ENCODE peak calls at places on chromosomes 12 and 14, in six cellular contexts. W is endothelial cell of umbilical vein, T is IMR-90, L is H9, Z is GM23338, C is neural progenitor cell. G is an unnamed sample.

GRCh38 chr14:95133282-95133681 is 24.0 kb downstream of the DICER1 start:
- DNase-seq in L (no peak), Z (no peak), C (peak; percentile 68), W (peak; percentile 17), T (peak; percentile 35), G (no peak)

GRCh38 chr12:52119398-52120254 is 40.1 kb downstream of the SMIM41 start:
- DNase-seq in C (peak; percentile 93), L (peak; percentile 96), Z (peak; percentile 95), T (no peak), W (peak; percentile 35), G (peak; percentile 13)

GRCh38 chr12:63991036-63991547 is 146.6 kb downstream of the SRGAP1 start:
- DNase-seq in Z (no peak), T (peak; percentile 48), C (no peak), L (no peak), W (no peak), G (peak; percentile 77)

GRCh38 chr14:106039400-106039799 is 513.0 kb downstream of the TMEM121 start:
- DNase-seq in T (no peak), Z (peak; percentile 1), C (no peak), W (no peak), L (no peak), G (no peak)

GRCh38 chr12:89544730-89545184 is 18.9 kb upstream of the POC1B start:
- DNase-seq in Z (peak; percentile 6), L (no peak), W (peak; percentile 84), T (no peak), C (peak; percentile 91), G (peak; percentile 28)

GRCh38 chr14:95440496-95440895 is 76.0 kb downstream of the SYNE3 start:
- DNase-seq in C (no peak), W (no peak), T (peak; percentile 15), L (no peak), Z (no peak), G (no peak)

GRCh38 chr12:30698346-30698745 is 2.7 kb upstream of the IPO8 start:
- DNase-seq in T (no peak), L (no peak), C (no peak), Z (no peak), W (no peak), G (no peak)

GRCh38 chr14:98177551-98177950 is 1094.4 kb downstream of the BCL11B start:
- DNase-seq in C (no peak), W (no peak), Z (no peak), T (no peak), L (no peak), G (no peak)

GRCh38 chr12:89918172-89918880 is 209.7 kb upstream of the ATP2B1 start:
- DNase-seq in Z (no peak), C (no peak), W (no peak), L (no peak), T (no peak), G (peak; percentile 4)

GRCh38 chr14:74979442-74980397 is 23.0 kb upstream of the EIF2B2 start:
- DNase-seq in C (peak; percentile 70), Z (peak; percentile 71), L (peak; percentile 68), T (peak; percentile 36), W (peak; percentile 57), G (peak; percentile 21)

GRCh38 chr12:122945047-122945592 is 21.1 kb downstream of the ABCB9 start:
- DNase-seq in C (no peak), W (no peak), T (no peak), Z (no peak), L (no peak), G (no peak)

GRCh38 chr12:13195244-13195643 is 1.3 kb upstream of the EMP1 start:
- DNase-seq in L (no peak), C (no peak), W (no peak), T (peak; percentile 63), Z (no peak), G (peak; percentile 43)

GRCh38 chr12:28645436-28645835 is 455.2 kb downstream of the CCDC91 start:
- DNase-seq in W (no peak), L (no peak), C (no peak), T (no peak), Z (no peak), G (no peak)

GRCh38 chr14:44309336-44309735 is 197.7 kb downstream of the FSCB start:
- DNase-seq in C (no peak), W (no peak), T (no peak), L (no peak), Z (no peak), G (no peak)

GRCh38 chr12:27861428-27862167 is 81.6 kb upstream of the MANSC4 start:
- DNase-seq in T (peak; percentile 59), W (no peak), C (no peak), L (no peak), Z (no peak), G (no peak)

GRCh38 chr14:85752179-85752578 is 222.2 kb downstream of the FLRT2 start:
- DNase-seq in T (no peak), C (no peak), L (no peak), Z (no peak), W (peak; percentile 32), G (peak; percentile 12)

GRCh38 chr14:35821546-35822411 is 4.4 kb upstream of the BRMS1L start:
- DNase-seq in W (peak; percentile 40), L (no peak), T (peak; percentile 45), Z (peak; percentile 73), C (no peak), G (peak; percentile 49)

GRCh38 chr14:61872452-61872851 is 110.2 kb downstream of the SNAPC1 start:
- DNase-seq in C (no peak), L (no peak), Z (no peak), T (no peak), W (no peak), G (no peak)

GRCh38 chr14:48874701-48875100 is 711.5 kb downstream of the RPS29 start:
- DNase-seq in L (no peak), C (peak; percentile 50), T (no peak), Z (no peak), W (no peak), G (no peak)

GRCh38 chr14:72126561-72126960 is 194.3 kb downstream of the RGS6 start:
- DNase-seq in Z (no peak), L (no peak), T (no peak), W (no peak), C (no peak), G (no peak)

GRCh38 chr14:93105362-93105761 is 10.4 kb downstream of the ITPK1 start:
- DNase-seq in Z (no peak), W (no peak), L (no peak), C (no peak), T (peak; percentile 75), G (peak; percentile 62)

GRCh38 chr12:77724367-77724957 is 106.2 kb upstream of the NAV3 start:
- DNase-seq in W (peak; percentile 61), C (peak; percentile 43), Z (peak; percentile 66), L (no peak), T (peak; percentile 45), G (peak; percentile 71)

GRCh38 chr14:101980700-101981099 is 16.3 kb downstream of the DYNC1H1 start:
- DNase-seq in L (no peak), Z (no peak), W (peak; percentile 90), C (no peak), T (peak; percentile 99), G (peak; percentile 97)

GRCh38 chr12:62657363-62657632 is 190.7 kb downstream of the MON2 start:
- DNase-seq in W (no peak), T (no peak), C (no peak), Z (no peak), L (no peak), G (no peak)

GRCh38 chr12:49541140-49541861 is 2.5 kb downstream of the KCNH3 start:
- DNase-seq in L (no peak), C (no peak), Z (no peak), W (no peak), T (no peak), G (no peak)
- H3K27me3 ChIP-seq in L (peaks cover 62% of the 10 kb centered on the region), C (peaks cover 100% of the 10 kb centered on the region), Z (peaks cover 100% of the 10 kb centered on the region), W (peaks cover 35% of the 10 kb centered on the region), T (peaks cover 77% of the 10 kb centered on the region), G (peaks cover 35% of the 10 kb centered on the region)

DNA sequence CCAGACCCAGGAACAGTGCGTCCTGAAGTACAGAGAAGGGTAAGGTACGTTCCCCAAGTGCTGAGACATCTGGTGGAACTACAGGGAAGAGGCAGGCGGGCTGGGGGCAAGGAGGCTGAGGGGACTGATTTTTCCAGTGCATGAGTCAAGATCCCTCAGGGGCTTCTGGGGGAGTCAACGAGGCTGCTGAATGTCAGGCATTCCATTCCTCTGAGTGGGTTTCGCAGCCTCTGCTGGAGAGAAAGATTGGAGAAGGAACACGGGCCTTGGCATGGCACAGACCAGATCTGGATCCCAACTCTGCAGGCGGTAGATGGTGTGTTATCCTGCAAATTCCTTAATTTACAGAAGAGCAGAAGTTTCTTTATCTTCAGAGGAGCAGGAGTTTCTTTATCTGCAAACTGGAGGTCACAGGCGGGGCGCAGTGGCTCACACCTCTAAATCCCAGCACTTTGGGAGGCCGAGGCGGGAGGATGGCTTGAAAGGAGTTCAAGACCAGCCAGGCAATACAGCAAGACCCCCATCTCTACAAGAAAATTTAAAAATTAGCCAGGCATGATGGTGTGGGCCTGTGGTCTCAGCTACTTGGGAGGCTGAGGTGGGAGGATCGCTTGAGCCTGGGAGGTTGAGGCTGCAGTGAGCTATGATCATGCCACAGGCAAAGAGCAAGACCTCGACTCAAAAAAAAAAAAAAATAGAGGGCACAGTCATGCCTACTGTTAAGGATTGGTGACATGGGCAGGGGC is 132.6 kb upstream of the MAP1LC3B2 start:
- DNase-seq in Z (peak; percentile 89), C (peak; percentile 50), T (peak; percentile 98), L (peak; percentile 96), W (peak; percentile 30), G (peak; percentile 97)
- H2AFZ ChIP-seq in Z (no peak overlapping the region), C (peak overlapping the region; percentile 77), T (peak overlapping the region; percentile 64), L (no peak overlapping the region), W (no peak overlapping the region), G (no peak overlapping the region)

GRCh38 chr14:68968051-68968450 is 11.1 kb downstream of the ACTN1 start:
- DNase-seq in W (no peak), C (no peak), Z (no peak), L (no peak), T (no peak), G (no peak)

GRCh38 chr14:68970096-68970612 is 8.9 kb downstream of the ACTN1 start:
- DNase-seq in C (no peak), Z (peak; percentile 73), L (no peak), W (peak; percentile 39), T (no peak), G (no peak)

GRCh38 chr14:68970736-68971135 is 8.4 kb downstream of the ACTN1 start:
- DNase-seq in L (no peak), T (no peak), C (no peak), W (no peak), Z (no peak), G (no peak)

GRCh38 chr14:68968721-68969120 is 10.4 kb downstream of the ACTN1 start:
- DNase-seq in T (no peak), C (no peak), L (no peak), W (no peak), Z (no peak), G (no peak)

DNA sequence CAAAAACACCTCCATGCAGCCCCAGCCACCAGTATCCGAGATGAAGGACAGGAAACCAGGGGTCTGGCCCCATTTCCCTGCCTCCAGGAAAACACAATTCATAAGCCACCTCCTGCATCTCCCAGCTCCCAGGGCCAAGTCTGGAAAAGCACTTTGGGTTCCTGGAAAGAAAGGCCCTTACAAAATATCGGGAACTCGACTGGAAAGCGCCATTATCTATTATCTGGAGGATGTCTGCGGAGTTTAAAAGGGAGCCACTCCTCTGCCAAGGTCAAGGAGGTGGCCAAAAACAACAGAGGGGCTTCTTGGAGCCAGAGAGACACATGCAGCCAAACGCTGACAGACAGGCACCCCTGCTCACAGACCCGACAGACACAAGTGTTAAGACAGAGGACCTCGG is 9.8 kb downstream of the ACTN1 start:
- DNase-seq in Z (no peak), C (no peak), W (peak; percentile 88), T (no peak), L (no peak), G (no peak)
- H3K4me1 ChIP-seq in Z (peaks cover 61% of the 10 kb centered on the region), C (peaks cover 14% of the 10 kb centered on the region), W (peaks cover 67% of the 10 kb centered on the region), T (peaks cover 84% of the 10 kb centered on the region), L (peaks cover 22% of the 10 kb centered on the region), G (peaks cover 59% of the 10 kb centered on the region)

GRCh38 chr12:56721721-56722120 is 3.4 kb downstream of the NACA start:
- DNase-seq in T (no peak), C (no peak), W (no peak), Z (no peak), L (no peak), G (no peak)
- H3K27me3 ChIP-seq in T (no peaks in the 10 kb centered on the region), C (no peaks in the 10 kb centered on the region), W (no peaks in the 10 kb centered on the region), Z (no peaks in the 10 kb centered on the region), L (no peaks in the 10 kb centered on the region), G (no peaks in the 10 kb centered on the region)